ENCODE peak calls at places on chromosomes 7 and 10, in seven cellular contexts. O, W, U, R, Y, B and H are unnamed samples.

GRCh38 chr10:91593366-91593765 is 39.5 kb downstream of the PPP1R3C start:
- DNase-seq in O (no peak), W (no peak), U (no peak), R (no peak), Y (no peak), B (peak), H (no peak)

GRCh38 chr7:50660040-50660829 is 95.0 kb upstream of the DDC start:
- DNase-seq in O (no peak), W (no peak), U (no peak), R (no peak), Y (no peak), B (no peak), H (no peak)

GRCh38 chr10:6406220-6407033 is 173.6 kb downstream of the PRKCQ start:
- DNase-seq in O (no peak), W (no peak), U (peak), R (no peak), Y (peak), B (no peak), H (no peak)

GRCh38 chr7:92297736-92298135 is 52.0 kb downstream of the ANKIB1 start:
- DNase-seq in O (no peak), W (no peak), U (no peak), R (no peak), Y (no peak), B (no peak), H (no peak)

GRCh38 chr7:100801833-100802568 is 25.3 kb downstream of the EPHB4 start:
- DNase-seq in O (peak), W (peak), U (no peak), R (no peak), Y (no peak), B (peak), H (peak)

GRCh38 chr10:93458821-93459257 is 23.3 kb downstream of the MYOF start:
- DNase-seq in O (peak), W (peak), U (peak), R (no peak), Y (no peak), B (peak), H (peak)

GRCh38 chr7:98990356-98990755 is 112.0 kb downstream of the TRRAP start:
- DNase-seq in O (no peak), W (no peak), U (no peak), R (no peak), Y (no peak), B (no peak), H (no peak)

GRCh38 chr7:94577357-94577756 is 67.7 kb downstream of the CASD1 start:
- DNase-seq in O (no peak), W (no peak), U (no peak), R (no peak), Y (no peak), B (no peak), H (no peak)

GRCh38 chr7:77239471-77239870 is 39.9 kb upstream of the FGL2 start:
- DNase-seq in O (no peak), W (no peak), U (no peak), R (no peak), Y (no peak), B (no peak), H (no peak)

GRCh38 chr10:131764929-131765328 is 135.9 kb upstream of the PPP2R2D start:
- DNase-seq in O (no peak), W (no peak), U (no peak), R (no peak), Y (no peak), B (no peak), H (no peak)

GRCh38 chr7:81957517-81957916 is 187.7 kb upstream of the HGF start:
- DNase-seq in O (no peak), W (no peak), U (no peak), R (no peak), Y (peak), B (no peak), H (no peak)

GRCh38 chr10:43702213-43702935 is 53.7 kb upstream of the ZNF32 start:
- DNase-seq in O (no peak), W (peak), U (no peak), R (no peak), Y (no peak), B (no peak), H (no peak)

GRCh38 chr7:80591654-80592053 is 46.8 kb upstream of the CD36 start:
- DNase-seq in O (no peak), W (no peak), U (no peak), R (no peak), Y (no peak), B (no peak), H (no peak)

GRCh38 chr10:3048114-3049019 is 19.0 kb upstream of the PFKP start:
- DNase-seq in O (no peak), W (no peak), U (no peak), R (no peak), Y (no peak), B (no peak), H (no peak)

GRCh38 chr7:72818663-72819366 is 9.2 kb downstream of the TYW1B start:
- DNase-seq in O (no peak), W (no peak), U (no peak), R (no peak), Y (no peak), B (no peak), H (no peak)

GRCh38 chr10:20276127-20276979 is 460.1 kb downstream of the PLXDC2 start:
- DNase-seq in O (no peak), W (no peak), U (no peak), R (no peak), Y (no peak), B (no peak), H (no peak)

GRCh38 chr7:95427123-95427522 is 7.7 kb downstream of the PON2 start:
- DNase-seq in O (no peak), W (no peak), U (no peak), R (no peak), Y (no peak), B (no peak), H (no peak)

GRCh38 chr10:22340362-22341189 is 4.7 kb upstream of the SPAG6 start:
- DNase-seq in O (peak), W (peak), U (peak), R (peak), Y (peak), B (peak), H (peak)

GRCh38 chr7:96023376-96023775 is 251.0 kb downstream of the DYNC1I1 start:
- DNase-seq in O (no peak), W (no peak), U (no peak), R (peak), Y (no peak), B (no peak), H (no peak)

GRCh38 chr7:53771701-53772100 is 736.3 kb downstream of the POM121L12 start:
- DNase-seq in O (no peak), W (no peak), U (no peak), R (no peak), Y (no peak), B (no peak), H (no peak)

GRCh38 chr7:137717811-137718271 is 128.9 kb downstream of the DGKI start:
- DNase-seq in O (no peak), W (no peak), U (no peak), R (no peak), Y (no peak), B (no peak), H (no peak)

GRCh38 chr7:29920491-29920890 is 69.1 kb downstream of the SCRN1 start:
- DNase-seq in O (no peak), W (no peak), U (no peak), R (no peak), Y (no peak), B (no peak), H (no peak)

GRCh38 chr7:2490306-2490705 is 14.1 kb upstream of the GRIFIN start:
- DNase-seq in O (no peak), W (peak), U (no peak), R (no peak), Y (no peak), B (no peak), H (no peak)

GRCh38 chr10:60419249-60419648 is 29.6 kb upstream of the ANK3 start:
- DNase-seq in O (no peak), W (no peak), U (no peak), R (no peak), Y (no peak), B (no peak), H (no peak)

GRCh38 chr10:77805676-77806075 is 120.9 kb downstream of the DLG5 start:
- DNase-seq in O (no peak), W (no peak), U (no peak), R (no peak), Y (no peak), B (no peak), H (no peak)

GRCh38 chr10:104622598-104623209 is 18.4 kb upstream of the SORCS3 start:
- DNase-seq in O (no peak), W (no peak), U (peak), R (peak), Y (peak), B (no peak), H (peak)

GRCh38 chr10:102673961-102674511 is 29.8 kb downstream of the TRIM8 start:
- DNase-seq in O (no peak), W (peak), U (no peak), R (peak), Y (no peak), B (no peak), H (peak)

GRCh38 chr10:127196227-127196954 is at the start of gene INSYN2A:
- DNase-seq in O (no peak), W (no peak), U (no peak), R (peak), Y (no peak), B (no peak), H (peak)

GRCh38 chr10:112338957-112339356 is 35.0 kb upstream of the ACSL5 start:
- DNase-seq in O (no peak), W (no peak), U (no peak), R (no peak), Y (peak), B (no peak), H (no peak)

GRCh38 chr7:2614646-2615330 is 17.0 kb upstream of the TTYH3 start:
- DNase-seq in O (no peak), W (peak), U (no peak), R (no peak), Y (no peak), B (no peak), H (no peak)

GRCh38 chr7:3551536-3551935 is 250.5 kb downstream of the SDK1 start:
- DNase-seq in O (no peak), W (no peak), U (no peak), R (no peak), Y (no peak), B (no peak), H (no peak)

GRCh38 chr10:37067576-37067975 is 57.8 kb upstream of the ANKRD30A start:
- DNase-seq in O (no peak), W (no peak), U (no peak), R (no peak), Y (no peak), B (no peak), H (no peak)
- H3K27ac ChIP-seq in O (no peak), W (no peak), U (no peak), R (no peak), Y (no peak), B (no peak), H (no peak)

DNA sequence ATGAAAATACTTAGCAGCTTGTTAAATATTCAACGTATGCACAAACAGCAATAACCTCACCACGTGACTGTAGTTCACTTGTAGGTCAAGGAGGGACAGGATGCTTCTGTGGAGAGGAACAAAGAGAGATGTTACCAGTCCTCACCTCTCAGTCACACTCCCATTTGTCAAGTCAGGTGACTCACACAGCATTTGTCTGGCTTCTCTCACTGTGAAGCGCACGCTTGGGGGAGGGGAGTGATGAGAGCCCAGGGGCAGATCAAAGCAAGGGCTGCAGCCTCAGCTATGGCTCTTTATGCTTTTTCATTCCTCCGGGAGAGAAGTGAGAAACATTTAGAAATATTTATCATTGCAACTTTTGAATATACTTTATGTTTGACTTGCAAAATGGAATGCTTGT is 2.9 kb upstream of the RBM20 start:
- DNase-seq in O (no peak), W (no peak), U (peak), R (peak), Y (peak), B (no peak), H (peak)
- H3K27ac ChIP-seq in O (no peak), W (no peak), U (no peak), R (peak), Y (no peak), B (no peak), H (no peak)

GRCh38 chr10:32111585-32111984 is 55.4 kb upstream of the KIF5B start:
- DNase-seq in O (no peak), W (no peak), U (no peak), R (no peak), Y (no peak), B (no peak), H (no peak)

GRCh38 chr10:32109603-32110002 is 53.4 kb upstream of the KIF5B start:
- DNase-seq in O (no peak), W (no peak), U (no peak), R (no peak), Y (no peak), B (no peak), H (no peak)

GRCh38 chr10:32114500-32114899 is 58.3 kb upstream of the KIF5B start:
- DNase-seq in O (no peak), W (no peak), U (no peak), R (no peak), Y (no peak), B (peak), H (no peak)

GRCh38 chr10:32110790-32111189 is 54.6 kb upstream of the KIF5B start:
- DNase-seq in O (no peak), W (no peak), U (no peak), R (no peak), Y (no peak), B (no peak), H (no peak)

DNA sequence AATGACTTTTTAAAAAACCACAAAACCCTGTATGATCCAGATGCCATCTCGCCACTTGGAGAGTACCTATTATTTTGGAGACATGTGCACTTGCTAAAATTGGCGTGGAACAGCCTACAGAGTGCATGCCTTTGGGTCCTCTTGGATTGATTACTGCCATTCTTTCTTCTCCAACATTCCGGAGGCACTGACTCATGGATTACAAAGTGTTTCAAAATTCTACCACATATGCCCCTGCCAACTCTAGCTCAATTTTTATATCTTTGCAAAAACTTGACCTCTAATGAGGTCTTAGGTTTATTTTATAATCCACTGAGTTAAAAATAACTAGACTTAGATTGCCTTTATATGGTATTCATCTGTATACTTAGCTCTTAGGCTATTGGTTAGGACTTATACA is 55.8 kb upstream of the KIF5B start:
- DNase-seq in O (peak), W (no peak), U (peak), R (no peak), Y (no peak), B (no peak), H (no peak)
- H3K27ac ChIP-seq in O (no peak), W (no peak), U (no peak), R (no peak), Y (no peak), B (no peak), H (no peak)

DNA sequence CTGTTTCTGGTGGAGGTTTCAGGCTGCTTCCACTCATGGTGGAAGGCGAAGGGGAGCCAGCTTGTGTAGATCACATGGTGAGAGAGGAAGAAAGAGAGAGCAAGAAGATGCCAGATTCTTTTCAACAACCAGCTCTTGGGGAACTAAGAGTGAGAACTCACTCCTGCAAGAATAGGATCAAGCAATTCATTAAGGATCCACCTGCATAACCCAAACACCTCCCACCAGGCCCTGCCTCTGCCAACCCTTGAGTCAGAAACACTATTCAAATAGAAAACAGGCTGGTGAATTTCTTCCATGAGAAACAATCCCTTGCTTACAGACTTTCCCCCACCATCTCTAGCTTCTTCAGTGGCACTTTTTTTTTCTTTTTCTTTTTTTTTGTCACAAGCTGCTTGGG is 317.2 kb downstream of the GPR158 start:
- DNase-seq in O (no peak), W (no peak), U (no peak), R (no peak), Y (no peak), B (no peak), H (no peak)
- H3K27ac ChIP-seq in O (no peak), W (no peak), U (no peak), R (no peak), Y (no peak), B (no peak), H (no peak)